ENCODE peak calls at places on chromosomes 7 and 10, in eight cellular contexts. D, R, C, W, A, L, U and I are unnamed samples.

GRCh38 chr7:135253851-135254815 is 20.5 kb downstream of the STRA8 start:
- DNase-seq in D (peak; percentile 54), R (peak; percentile 51), C (peak; percentile 46), W (peak; percentile 89), A (peak; percentile 58), L (peak; percentile 61), U (peak; percentile 79), I (peak; percentile 90)

GRCh38 chr10:107834706-107835105 is 670.2 kb upstream of the SORCS1 start:
- DNase-seq in D (no peak), R (no peak), C (no peak), W (no peak), A (no peak), L (no peak), U (no peak), I (no peak)

GRCh38 chr10:46543379-46544014 is 13.0 kb downstream of the GPRIN2 start:
- DNase-seq in D (no peak), R (peak; percentile 6), C (no peak), W (no peak), A (no peak), L (no peak), U (no peak), I (no peak)

GRCh38 chr10:58334817-58335305 is at the start of gene UBE2D1:
- DNase-seq in D (peak; percentile 77), R (peak; percentile 83), C (peak; percentile 94), W (peak; percentile 69), A (peak; percentile 87), L (peak; percentile 62), U (peak; percentile 78), I (peak; percentile 85)

GRCh38 chr10:69103784-69104183 is 15.9 kb downstream of the SRGN start:
- DNase-seq in D (no peak), R (no peak), C (no peak), W (no peak), A (no peak), L (no peak), U (no peak), I (no peak)

GRCh38 chr10:24681476-24682088 is 42.1 kb downstream of the ARHGAP21 start:
- DNase-seq in D (no peak), R (no peak), C (peak; percentile 41), W (peak; percentile 14), A (no peak), L (no peak), U (no peak), I (no peak)

GRCh38 chr10:121990015-121990677 is 1.2 kb downstream of the TACC2 start:
- DNase-seq in D (no peak), R (no peak), C (peak; percentile 69), W (peak; percentile 54), A (no peak), L (no peak), U (no peak), I (no peak)

GRCh38 chr7:128838981-128839731 is 8.9 kb downstream of the FLNC start:
- DNase-seq in D (no peak), R (peak; percentile 13), C (no peak), W (no peak), A (no peak), L (no peak), U (no peak), I (no peak)

GRCh38 chr10:521844-522243 is 167.6 kb downstream of the DIP2C start:
- DNase-seq in D (no peak), R (no peak), C (no peak), W (no peak), A (no peak), L (no peak), U (no peak), I (no peak)

GRCh38 chr7:48139461-48139860 is 31.8 kb upstream of the ABCA13 start:
- DNase-seq in D (peak; percentile 16), R (no peak), C (no peak), W (peak; percentile 14), A (no peak), L (no peak), U (no peak), I (no peak)

GRCh38 chr7:34835901-34836300 is 177.9 kb downstream of the NPSR1 start:
- DNase-seq in D (no peak), R (no peak), C (no peak), W (no peak), A (no peak), L (no peak), U (no peak), I (no peak)

DNA sequence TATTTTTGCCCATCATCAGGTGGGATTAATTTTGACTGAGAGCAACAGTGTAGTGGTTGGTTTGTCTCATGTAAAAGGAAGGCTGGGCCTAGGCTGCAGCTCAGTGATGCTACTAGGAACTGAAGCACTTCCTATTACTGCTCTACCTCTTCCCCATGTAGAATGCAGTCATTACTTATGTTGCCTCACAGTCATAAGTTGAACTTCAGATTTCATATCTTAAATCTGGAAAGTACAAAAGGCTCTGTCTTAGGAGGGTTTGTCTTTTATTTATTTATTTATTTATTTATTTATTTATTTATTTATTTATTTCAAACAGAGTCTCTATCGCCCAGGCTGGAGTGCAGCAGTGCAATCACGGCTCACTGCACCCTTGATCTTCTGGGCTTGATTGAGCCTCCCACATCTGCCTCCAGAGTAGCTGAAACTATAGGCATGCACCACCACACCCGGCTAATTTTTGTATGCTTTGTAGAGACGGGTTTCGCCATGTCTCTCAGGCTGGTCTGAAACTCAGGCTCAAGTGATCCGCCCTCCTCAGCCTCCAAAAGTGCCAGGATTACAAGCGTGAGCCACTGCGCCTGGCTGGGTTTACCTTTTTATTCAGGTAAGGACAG is 721.7 kb upstream of the GALNT17 start:
- DNase-seq in D (no peak), R (no peak), C (no peak), W (no peak), A (no peak), L (no peak), U (no peak), I (no peak)
- H3K4me3 ChIP-seq in D (no peak overlapping the region), R (no peak overlapping the region), C (no peak overlapping the region), W (no peak overlapping the region), A (no peak overlapping the region), L (no peak overlapping the region), U (no peak overlapping the region), I (no peak overlapping the region)

GRCh38 chr10:49620841-49621378 is 7.1 kb downstream of the CHAT start:
- DNase-seq in D (no peak), R (no peak), C (no peak), W (no peak), A (no peak), L (no peak), U (no peak), I (peak; percentile 0)
- H3K4me3 ChIP-seq in D (no peak overlapping the region), R (no peak overlapping the region), C (no peak overlapping the region), W (no peak overlapping the region), A (no peak overlapping the region), L (no peak overlapping the region), U (no peak overlapping the region), I (no peak overlapping the region)

DNA sequence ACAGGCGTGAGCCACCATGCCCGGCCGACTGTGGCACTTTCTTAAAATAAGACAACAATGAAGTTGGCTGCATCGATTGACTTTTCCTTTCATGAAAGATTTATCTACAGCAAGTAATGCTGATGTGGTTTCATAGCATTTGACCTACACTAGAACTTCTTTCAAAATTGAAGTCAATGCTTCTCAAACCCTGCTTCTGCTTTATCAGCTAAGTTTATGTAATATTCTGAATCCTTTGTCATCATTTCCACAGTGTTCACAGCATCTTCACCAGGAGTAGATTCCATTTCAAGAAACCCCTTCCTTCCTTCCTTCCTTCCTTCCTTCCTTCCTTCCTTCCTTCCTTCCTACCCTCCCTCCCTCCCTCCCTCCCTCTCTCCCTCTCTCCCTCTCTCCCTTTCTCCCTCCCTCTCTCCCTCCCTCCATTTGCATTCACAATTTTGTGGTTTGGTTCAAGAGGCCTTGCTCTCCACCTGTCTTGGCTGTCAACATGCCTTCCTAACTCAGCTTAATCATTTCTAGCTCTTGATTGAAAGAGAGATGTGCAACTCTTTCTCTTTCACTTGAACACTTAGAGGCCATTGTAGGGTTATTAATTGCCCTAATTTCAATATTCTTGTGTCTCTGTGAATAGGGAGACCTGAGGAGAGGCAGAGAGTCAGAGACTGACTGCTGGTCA is 52.1 kb downstream of the HDAC9 start:
- DNase-seq in D (no peak), R (no peak), C (no peak), W (no peak), A (no peak), L (no peak), U (no peak), I (no peak)
- H3K4me3 ChIP-seq in D (no peak overlapping the region), R (no peak overlapping the region), C (no peak overlapping the region), W (no peak overlapping the region), A (no peak overlapping the region), L (no peak overlapping the region), U (no peak overlapping the region), I (no peak overlapping the region)

GRCh38 chr10:53022663-53023088 is 250.1 kb upstream of the MBL2 start:
- DNase-seq in D (no peak), R (no peak), C (no peak), W (no peak), A (no peak), L (no peak), U (no peak), I (no peak)

GRCh38 chr10:53025172-53025651 is 252.6 kb upstream of the MBL2 start:
- DNase-seq in D (no peak), R (no peak), C (no peak), W (peak; percentile 52), A (peak; percentile 50), L (no peak), U (no peak), I (no peak)

GRCh38 chr10:53023411-53023810 is 250.8 kb upstream of the MBL2 start:
- DNase-seq in D (no peak), R (no peak), C (no peak), W (no peak), A (no peak), L (no peak), U (no peak), I (no peak)
- H3K4me3 ChIP-seq in D (no peak overlapping the region), R (no peak overlapping the region), C (no peak overlapping the region), W (no peak overlapping the region), A (no peak overlapping the region), L (no peak overlapping the region), U (no peak overlapping the region), I (no peak overlapping the region)

DNA sequence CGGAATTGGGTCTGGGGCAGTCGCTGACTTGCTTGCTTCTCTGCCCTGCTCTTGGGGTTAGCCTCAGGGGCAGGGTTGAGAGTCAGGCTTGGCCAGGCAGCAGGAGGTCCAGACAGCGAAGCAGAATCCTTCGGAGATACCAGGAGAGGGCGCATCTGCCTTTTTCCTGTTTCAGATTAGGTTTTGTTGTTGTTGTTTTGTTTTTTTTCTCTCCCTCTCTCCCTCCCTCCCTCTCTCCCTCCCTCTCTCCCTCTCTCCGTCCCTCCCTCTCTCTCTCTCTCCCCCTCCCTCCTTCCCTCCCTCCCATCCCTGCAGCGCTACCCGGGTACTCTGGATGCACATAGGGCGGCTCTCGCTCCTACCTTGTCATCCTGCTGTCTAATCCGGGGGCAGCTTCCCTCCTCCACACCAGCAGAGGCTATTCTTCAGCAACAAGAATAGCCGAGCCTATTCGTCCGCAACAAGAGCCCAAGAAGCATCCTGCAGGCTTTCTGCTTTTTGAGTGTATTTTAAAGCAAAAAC is 758 bp upstream of the OPTN start:
- DNase-seq in D (peak; percentile 74), R (peak; percentile 58), C (peak; percentile 70), W (no peak), A (no peak), L (peak; percentile 73), U (peak; percentile 64), I (peak; percentile 61)
- H3K4me3 ChIP-seq in D (peak overlapping the region; percentile 97), R (peak overlapping the region; percentile 59), C (peak overlapping the region; percentile 76), W (peak overlapping the region; percentile 2), A (peak overlapping the region; percentile 70), L (peak overlapping the region; percentile 77), U (peak overlapping the region; percentile 20), I (peak overlapping the region; percentile 73)